ENCODE peak calls at places on chromosome 18, in six cellular contexts. N is CD4-positive, alpha-beta T cell; D is Calu3; R is dorsolateral prefrontal cortex; O is heart right ventricle; Y is endothelial cell. A is an unnamed sample.

GRCh38 chr18:77992057-77992456 is 742.4 kb downstream of the GALR1 start:
- DNase-seq in N (no peak), D (no peak), R (no peak), O (no peak), Y (no peak), A (no peak)

GRCh38 chr18:76589866-76590265 is 94.8 kb upstream of the ZNF516 start:
- DNase-seq in N (no peak), D (no peak), R (no peak), O (no peak), Y (no peak), A (no peak)

GRCh38 chr18:25516121-25516520 is 164.2 kb upstream of the ZNF521 start:
- DNase-seq in N (no peak), D (no peak), R (no peak), O (no peak), Y (no peak), A (no peak)

GRCh38 chr18:22286576-22286975 is 117.2 kb downstream of the GATA6 start:
- DNase-seq in N (no peak), D (peak; percentile 85), R (no peak), O (no peak), Y (no peak), A (no peak)

GRCh38 chr18:23765931-23766330 is 76.7 kb downstream of the LAMA3 start:
- DNase-seq in N (no peak), D (no peak), R (no peak), O (no peak), Y (no peak), A (no peak)

GRCh38 chr18:68150976-68151375 is 563.9 kb downstream of the TMX3 start:
- DNase-seq in N (no peak), D (no peak), R (no peak), O (no peak), Y (no peak), A (no peak)

GRCh38 chr18:78873916-78874505 is 105.6 kb upstream of the SALL3 start:
- DNase-seq in N (no peak), D (no peak), R (no peak), O (no peak), Y (no peak), A (no peak)

GRCh38 chr18:75269140-75269676 is 58.6 kb downstream of the TSHZ1 start:
- DNase-seq in N (no peak), D (no peak), R (no peak), O (no peak), Y (no peak), A (no peak)

DNA sequence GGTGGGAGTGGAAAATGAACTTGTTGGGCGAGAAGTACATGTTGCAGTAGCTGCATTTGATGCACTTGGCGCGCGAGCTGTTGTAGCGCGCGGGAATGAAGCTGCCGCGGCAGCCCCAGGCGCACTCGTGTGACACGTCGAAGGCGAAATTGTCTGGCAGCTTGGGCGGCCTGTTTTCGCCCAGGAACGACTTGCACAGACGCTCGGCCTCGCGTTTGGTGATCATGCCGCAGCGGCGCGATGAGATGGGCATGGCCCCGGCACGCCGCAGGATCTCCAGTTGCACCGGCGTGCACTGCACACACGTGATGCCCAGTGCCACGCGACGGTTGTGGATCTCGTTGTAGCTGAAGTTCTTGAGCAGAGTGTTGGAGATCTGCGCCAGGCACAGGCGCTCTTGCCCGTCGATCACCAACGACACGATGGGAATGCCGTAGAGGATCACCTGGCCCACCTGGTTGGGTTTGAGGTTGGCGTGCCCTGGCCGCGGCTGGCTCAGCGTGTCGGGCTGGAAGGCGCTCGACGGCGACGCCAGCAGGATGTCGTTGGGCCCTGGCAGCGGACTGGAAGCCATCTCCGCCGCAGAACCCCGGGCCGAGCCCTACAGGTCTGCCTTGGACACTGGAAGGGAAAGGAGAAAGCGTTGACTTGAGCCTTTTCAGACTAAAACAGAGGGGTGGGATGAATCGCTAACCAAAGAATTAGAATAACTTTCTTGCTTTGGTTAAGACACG is 2.7 kb downstream of the SKOR2 start:
- DNase-seq in N (no peak), D (no peak), R (no peak), O (no peak), Y (no peak), A (no peak)
- TF ChIP-seq CTCF in N (no peak), D (no peak), R (no peak), O (no peak), Y (no peak), A (no peak)

GRCh38 chr18:36410346-36410745 is 112.8 kb downstream of the FHOD3 start:
- DNase-seq in N (no peak), D (no peak), R (no peak), O (no peak), Y (no peak), A (no peak)

GRCh38 chr18:36409779-36410178 is 112.3 kb downstream of the FHOD3 start:
- DNase-seq in N (no peak), D (no peak), R (no peak), O (no peak), Y (no peak), A (no peak)

GRCh38 chr18:36408606-36409005 is 111.1 kb downstream of the FHOD3 start:
- DNase-seq in N (no peak), D (no peak), R (no peak), O (no peak), Y (no peak), A (no peak)

GRCh38 chr18:36412778-36413177 is 115.3 kb downstream of the FHOD3 start:
- DNase-seq in N (no peak), D (peak; percentile 37), R (no peak), O (no peak), Y (peak; percentile 42), A (no peak)

GRCh38 chr18:36411745-36412168 is 114.2 kb downstream of the FHOD3 start:
- DNase-seq in N (no peak), D (peak; percentile 37), R (no peak), O (no peak), Y (peak; percentile 61), A (no peak)
- TF ChIP-seq CTCF in N (no peak), D (peak; percentile 51), R (no peak), O (peak; percentile 24), Y (peak; percentile 77), A (peak; percentile 24)

GRCh38 chr18:73887801-73888200 is 259.8 kb downstream of the FBXO15 start:
- DNase-seq in N (no peak), D (no peak), R (no peak), O (no peak), Y (no peak), A (no peak)

GRCh38 chr18:73888565-73888964 is 259.1 kb downstream of the FBXO15 start:
- DNase-seq in N (no peak), D (no peak), R (no peak), O (no peak), Y (no peak), A (no peak)

GRCh38 chr18:73893879-73894278 is 253.8 kb downstream of the FBXO15 start:
- DNase-seq in N (no peak), D (peak; percentile 14), R (no peak), O (no peak), Y (no peak), A (no peak)

GRCh38 chr18:73895701-73896100 is 251.9 kb downstream of the FBXO15 start:
- DNase-seq in N (no peak), D (peak; percentile 81), R (no peak), O (no peak), Y (no peak), A (no peak)

GRCh38 chr18:73891572-73892421 is 255.8 kb downstream of the FBXO15 start:
- DNase-seq in N (no peak), D (no peak), R (no peak), O (no peak), Y (peak; percentile 24), A (no peak)
- TF ChIP-seq CTCF in N (no peak), D (no peak), R (no peak), O (no peak), Y (peak; percentile 35), A (no peak)

GRCh38 chr18:58334061-58334460 is 290.0 kb downstream of the NEDD4L start:
- DNase-seq in N (no peak), D (no peak), R (no peak), O (no peak), Y (no peak), A (no peak)

GRCh38 chr18:58336605-58337004 is 292.3 kb downstream of the ALPK2 start:
- DNase-seq in N (no peak), D (no peak), R (no peak), O (no peak), Y (no peak), A (no peak)

GRCh38 chr18:58337285-58337684 is 291.6 kb downstream of the ALPK2 start:
- DNase-seq in N (no peak), D (no peak), R (no peak), O (no peak), Y (no peak), A (no peak)

GRCh38 chr18:58335223-58335622 is 291.2 kb downstream of the NEDD4L start:
- DNase-seq in N (no peak), D (no peak), R (no peak), O (no peak), Y (no peak), A (no peak)

GRCh38 chr18:58335821-58336220 is 291.8 kb downstream of the NEDD4L start:
- DNase-seq in N (no peak), D (no peak), R (no peak), O (no peak), Y (no peak), A (no peak)
- TF ChIP-seq CTCF in N (no peak), D (no peak), R (no peak), O (peak; percentile 19), Y (no peak), A (peak; percentile 18)

DNA sequence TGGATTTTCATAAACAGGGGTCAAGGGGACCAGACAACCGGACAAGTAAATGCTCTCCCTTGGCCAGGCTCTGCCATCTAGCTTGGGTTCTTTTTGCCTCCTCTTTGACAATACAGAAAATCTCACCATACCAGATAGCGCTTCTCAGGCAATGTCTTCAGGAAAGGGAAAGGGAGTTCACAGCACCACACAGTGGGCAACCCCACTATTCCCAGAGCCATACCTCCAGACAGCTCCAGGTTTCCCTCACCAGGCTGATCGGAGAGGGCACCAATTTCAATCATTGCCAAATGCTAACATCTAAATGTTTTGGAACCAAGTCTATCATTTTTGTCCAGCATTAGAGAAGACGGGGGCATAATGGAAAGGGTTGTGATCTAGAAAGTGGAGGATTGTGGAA is 28.1 kb downstream of the CCDC68 start:
- DNase-seq in N (no peak), D (no peak), R (no peak), O (no peak), Y (no peak), A (no peak)
- TF ChIP-seq CTCF in N (no peak), D (no peak), R (no peak), O (no peak), Y (no peak), A (peak; percentile 6)

GRCh38 chr18:35324926-35325655 is 19.1 kb downstream of the ZNF24 start:
- DNase-seq in N (no peak), D (no peak), R (no peak), O (no peak), Y (no peak), A (no peak)
- TF ChIP-seq CTCF in N (no peak), D (no peak), R (no peak), O (no peak), Y (no peak), A (no peak)

A was measured in osteocyte.